ENCODE peak calls at places on chromosomes 6 and 20, in eight cellular contexts. P is PC-3, O is hepatocyte, Z is GM23248, J is GM23338, G is OCI-LY7, Q is neural progenitor cell, U is HCT116. K is an unnamed sample.

GRCh38 chr20:19835533-19836222 is 77.6 kb downstream of the RIN2 start:
- DNase-seq in Z (no peak), J (peak; percentile 51), P (no peak), U (no peak), O (no peak), Q (peak; percentile 50), G (no peak), K (no peak)

GRCh38 chr20:36820928-36821327 is 47.4 kb upstream of the DSN1 start:
- DNase-seq in G (no peak), P (no peak), Z (no peak), Q (no peak), J (no peak), O (no peak), U (no peak), K (no peak)

GRCh38 chr6:106659859-106660258 is 30.5 kb downstream of the QRSL1 start:
- DNase-seq in Q (no peak), O (no peak), U (no peak), G (no peak), Z (no peak), J (peak; percentile 50), P (no peak), K (no peak)

GRCh38 chr20:35739294-35740163 is 2.5 kb downstream of the RBM39 start:
- DNase-seq in J (peak; percentile 28), O (peak; percentile 19), Q (peak; percentile 10), P (peak; percentile 46), Z (peak; percentile 82), U (no peak), G (peak; percentile 50), K (peak; percentile 26)

GRCh38 chr6:129860901-129861665 is at the start of gene TMEM244:
- DNase-seq in U (no peak), Q (no peak), P (peak; percentile 28), J (no peak), O (no peak), Z (peak; percentile 91), G (no peak), K (peak; percentile 73)

GRCh38 chr6:133631421-133631820 is 257.5 kb upstream of the TCF21 start:
- DNase-seq in Q (no peak), U (no peak), Z (peak; percentile 62), P (peak; percentile 54), G (no peak), O (no peak), J (no peak), K (no peak)

GRCh38 chr20:63441777-63442493 is 30.5 kb downstream of the KCNQ2 start:
- DNase-seq in J (peak; percentile 74), G (no peak), Z (peak; percentile 66), P (peak; percentile 73), U (peak; percentile 22), Q (peak; percentile 54), O (peak; percentile 64), K (no peak)

GRCh38 chr20:16556299-16556698 is 16.9 kb downstream of the KIF16B start:
- DNase-seq in J (no peak), O (no peak), Q (no peak), U (no peak), P (peak; percentile 69), G (no peak), Z (peak; percentile 66), K (no peak)

GRCh38 chr6:99246602-99247001 is 102.9 kb downstream of the FAXC start:
- DNase-seq in J (no peak), P (no peak), Z (no peak), U (no peak), G (no peak), Q (no peak), O (no peak), K (no peak)

GRCh38 chr6:99241905-99242534 is 107.5 kb downstream of the FAXC start:
- DNase-seq in Z (peak; percentile 47), P (peak; percentile 55), U (peak; percentile 38), G (peak; percentile 7), O (peak; percentile 51), Q (peak; percentile 56), J (peak; percentile 74), K (peak; percentile 23)
- TF ChIP-seq EZH2phosphoT487 in Z (no peak), P (no peak), U (no peak), G (no peak), O (no peak), Q (no peak), J (no peak), K (no peak)

DNA sequence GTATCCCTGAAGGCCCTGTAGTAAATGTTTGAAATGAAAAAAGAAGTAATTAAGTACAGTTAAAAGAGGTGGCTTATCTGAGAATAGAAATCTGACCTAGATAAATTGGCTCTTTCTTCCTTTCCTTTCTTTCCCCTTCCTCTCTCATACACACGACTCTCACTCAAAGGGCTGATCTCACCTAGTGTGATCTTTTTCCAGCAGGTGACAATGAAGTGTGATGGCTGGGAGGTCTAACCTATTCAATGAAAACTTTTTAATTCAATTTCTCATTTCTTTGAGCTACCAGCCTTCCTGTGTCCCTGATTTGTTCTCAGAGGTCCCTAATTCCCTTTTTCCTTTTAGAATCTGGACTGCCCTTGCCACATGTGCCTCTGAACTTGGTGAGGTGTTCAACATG is 118.0 kb upstream of the RIMS1 start:
- DNase-seq in J (no peak), G (no peak), Q (no peak), U (no peak), P (no peak), Z (no peak), O (no peak), K (no peak)
- TF ChIP-seq EZH2phosphoT487 in J (no peak), G (no peak), Q (no peak), U (no peak), P (no peak), Z (no peak), O (no peak), K (no peak)

GRCh38 chr6:79797912-79798311 is 149.4 kb downstream of the ELOVL4 start:
- DNase-seq in G (no peak), Z (no peak), U (no peak), O (no peak), Q (no peak), J (no peak), P (no peak), K (no peak)
- TF ChIP-seq EZH2phosphoT487 in G (no peak), Z (no peak), U (no peak), O (no peak), Q (no peak), J (no peak), P (no peak), K (no peak)

DNA sequence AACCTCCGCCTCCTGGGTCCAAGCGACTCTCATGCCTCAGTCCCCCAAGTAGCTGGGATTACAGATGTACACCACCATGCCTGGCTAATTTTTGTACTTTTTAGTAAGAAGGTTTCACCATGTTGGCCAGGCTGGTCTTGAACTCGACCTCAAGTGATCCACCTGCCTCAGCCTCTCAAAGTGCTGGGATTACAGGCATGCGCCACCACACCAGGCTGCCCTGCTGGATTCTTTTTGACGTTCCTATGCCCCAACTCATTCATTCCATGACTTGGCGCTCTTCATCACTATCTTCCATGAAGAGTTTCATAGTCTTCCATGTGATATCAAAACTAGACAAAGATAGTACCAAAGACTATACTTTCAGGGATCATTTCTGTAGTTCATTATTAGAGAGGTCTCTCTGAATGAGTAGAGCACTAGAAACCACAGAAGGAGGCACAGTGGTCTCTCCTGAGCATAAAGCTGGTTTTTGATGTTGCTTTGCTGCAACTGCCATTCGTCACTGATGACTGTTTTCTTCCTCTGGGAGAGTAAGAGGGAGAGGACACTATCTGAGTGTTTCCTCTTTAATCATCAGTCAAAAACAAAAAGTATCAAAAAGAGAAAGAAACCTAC is 23.5 kb downstream of the DNAAF9 start:
- DNase-seq in Z (no peak), O (no peak), Q (no peak), P (no peak), G (no peak), U (no peak), J (no peak), K (no peak)
- TF ChIP-seq EZH2phosphoT487 in Z (no peak), O (no peak), Q (no peak), P (no peak), G (no peak), U (no peak), J (no peak), K (no peak)

DNA sequence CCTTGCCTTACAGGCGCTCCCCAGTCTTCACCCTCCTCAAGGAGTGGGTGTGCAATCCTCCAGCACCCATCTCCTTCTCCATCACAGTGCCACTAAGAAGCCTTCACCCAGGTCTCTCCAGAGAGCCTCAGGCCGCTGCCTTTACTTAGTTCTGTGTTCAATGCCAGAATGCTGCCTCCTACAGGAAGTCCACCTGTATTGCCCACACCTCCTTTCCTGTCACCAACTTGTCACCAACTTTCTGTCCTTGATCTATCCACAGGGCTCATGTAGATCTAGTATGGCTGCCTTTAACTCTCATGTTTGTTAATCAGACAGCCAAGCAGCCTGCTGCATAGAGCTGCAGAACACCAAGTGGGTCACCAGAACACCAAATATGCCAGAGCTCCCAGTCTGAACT is 546 bp upstream of the LST1 start:
- DNase-seq in Q (peak; percentile 53), P (peak; percentile 31), J (peak; percentile 81), O (no peak), Z (peak; percentile 30), G (peak; percentile 79), U (peak; percentile 26), K (peak; percentile 48)
- TF ChIP-seq EZH2phosphoT487 in Q (no peak), P (no peak), J (no peak), O (no peak), Z (no peak), G (no peak), U (no peak), K (no peak)

GRCh38 chr6:159109391-159109790 is 59.8 kb upstream of the FNDC1 start:
- DNase-seq in Q (no peak), O (no peak), P (no peak), G (no peak), U (no peak), Z (no peak), J (no peak), K (no peak)

GRCh38 chr6:159108438-159108985 is 60.7 kb upstream of the FNDC1 start:
- DNase-seq in Q (no peak), U (no peak), O (no peak), P (no peak), G (no peak), Z (no peak), J (no peak), K (no peak)

GRCh38 chr6:159105716-159106115 is 60.9 kb upstream of the TAGAP start:
- DNase-seq in U (no peak), Q (no peak), P (no peak), G (no peak), J (no peak), O (no peak), Z (no peak), K (no peak)

GRCh38 chr6:159106627-159107241 is 61.9 kb upstream of the TAGAP start:
- DNase-seq in O (no peak), G (peak; percentile 97), Q (peak; percentile 66), P (peak; percentile 30), Z (peak; percentile 58), U (peak; percentile 70), J (peak; percentile 90), K (peak; percentile 78)

DNA sequence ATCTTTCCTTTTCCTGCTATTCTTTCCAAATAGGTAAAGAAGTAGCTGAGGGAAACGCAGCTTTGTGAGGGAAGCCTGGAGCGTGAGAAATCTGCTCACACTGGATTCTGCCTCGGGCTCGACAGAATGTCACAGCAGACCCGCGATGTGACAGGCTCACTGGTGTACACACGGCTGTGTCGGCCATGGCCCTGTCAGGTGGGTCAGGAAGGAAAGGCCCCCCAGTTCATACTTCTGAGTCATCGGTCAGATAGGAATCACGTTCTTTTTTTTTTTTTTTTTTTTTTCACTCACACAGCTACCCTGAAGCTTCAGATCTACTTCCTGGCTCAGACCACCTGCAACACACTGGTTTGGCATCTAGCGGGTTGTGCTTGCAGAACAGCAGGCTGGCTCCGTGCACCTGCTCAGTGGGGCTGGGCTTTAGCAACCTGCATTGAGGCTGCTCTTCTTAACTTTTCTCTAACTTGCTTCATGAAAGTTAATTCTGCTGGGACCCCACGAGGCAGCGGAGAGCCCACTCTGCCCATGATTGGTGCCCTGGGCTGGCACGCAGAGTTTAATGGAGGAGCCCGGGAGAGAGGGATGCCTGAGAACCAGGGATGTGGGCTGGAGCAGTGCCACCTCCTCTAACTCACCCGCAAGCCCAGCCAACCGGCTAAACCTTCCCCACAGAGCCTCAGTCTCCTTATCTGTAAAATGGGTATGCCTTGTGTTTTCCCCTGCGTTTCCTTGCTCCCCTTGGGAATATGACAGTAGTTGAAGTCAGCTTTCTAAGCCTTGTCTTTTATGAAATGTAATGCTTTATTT is 61.5 kb upstream of the FNDC1 start:
- DNase-seq in G (peak; percentile 98), P (no peak), O (no peak), J (no peak), U (no peak), Z (no peak), Q (no peak), K (peak; percentile 51)
- TF ChIP-seq EZH2phosphoT487 in G (no peak), P (no peak), O (no peak), J (no peak), U (no peak), Z (no peak), Q (no peak), K (no peak)

K was measured in MM.1S.